ENCODE peak calls at places on chromosomes 6 and 20, in six cellular contexts. I is IMR-90, G is trophoblast cell, C is mesenchymal stem cell, T is H1, Q is neuronal stem cell. M is an unnamed sample.

GRCh38 chr6:158567871-158568401 is 8.0 kb downstream of the TMEM181 start:
- DNase-seq in Q (no peak), G (no peak), C (no peak), I (no peak), T (no peak), M (no peak)

GRCh38 chr6:35203680-35204079 is 10.1 kb upstream of the SCUBE3 start:
- DNase-seq in G (no peak), I (no peak), C (no peak), T (no peak), Q (no peak), M (no peak)

GRCh38 chr6:25359891-25360290 is 80.7 kb downstream of the CARMIL1 start:
- DNase-seq in G (no peak), Q (no peak), C (no peak), I (no peak), T (no peak), M (no peak)

GRCh38 chr6:104705095-104705707 is 154.5 kb downstream of the HACE1 start:
- DNase-seq in T (no peak), C (peak; percentile 93), I (peak; percentile 64), G (no peak), Q (no peak), M (peak; percentile 77)

GRCh38 chr20:32064667-32065066 is 12.6 kb downstream of the HCK start:
- DNase-seq in G (no peak), T (no peak), I (no peak), Q (no peak), C (no peak), M (no peak)

GRCh38 chr6:127518212-127518709 is 874 bp downstream of the MTCL3 start:
- DNase-seq in I (no peak), T (no peak), Q (peak; percentile 26), G (no peak), C (no peak), M (peak; percentile 63)

GRCh38 chr6:115554060-115554459 is 506.6 kb downstream of the FRK start:
- DNase-seq in Q (no peak), I (no peak), T (no peak), C (no peak), G (peak; percentile 2), M (peak; percentile 12)

GRCh38 chr20:62496525-62497218 is 20.9 kb upstream of the GATA5 start:
- DNase-seq in C (no peak), I (no peak), T (peak; percentile 83), G (peak; percentile 27), Q (no peak), M (no peak)

GRCh38 chr20:59583428-59584277 is 20.7 kb upstream of the PHACTR3 start:
- DNase-seq in I (no peak), Q (no peak), G (no peak), T (no peak), C (no peak), M (no peak)

GRCh38 chr6:164928366-164929154 is 380.8 kb downstream of the C6orf118 start:
- DNase-seq in Q (no peak), C (no peak), I (no peak), T (no peak), G (no peak), M (no peak)

GRCh38 chr20:20241966-20242365 is 125.9 kb upstream of the INSM1 start:
- DNase-seq in C (no peak), Q (no peak), G (no peak), T (no peak), I (no peak), M (no peak)

GRCh38 chr20:62925420-62926228 is 681 bp downstream of the DIDO1 start:
- DNase-seq in C (peak; percentile 54), T (no peak), Q (no peak), G (peak; percentile 41), I (peak; percentile 16), M (peak; percentile 40)

GRCh38 chr6:111252451-111252850 is 165.1 kb downstream of the SLC16A10 start:
- DNase-seq in G (no peak), C (no peak), T (no peak), Q (no peak), I (no peak), M (no peak)

GRCh38 chr6:121549741-121550140 is 114.3 kb downstream of the GJA1 start:
- DNase-seq in Q (no peak), I (peak; percentile 96), G (peak; percentile 68), C (peak; percentile 58), T (no peak), M (no peak)

GRCh38 chr6:31822038-31822821 is 5.3 kb upstream of the HSPA1B start:
- DNase-seq in T (peak; percentile 74), G (peak; percentile 68), C (peak; percentile 89), Q (peak; percentile 42), I (peak; percentile 64), M (peak; percentile 92)

GRCh38 chr20:21326700-21327099 is 23.6 kb downstream of the XRN2 start:
- DNase-seq in T (no peak), Q (no peak), G (no peak), C (no peak), I (no peak), M (no peak)

GRCh38 chr20:25051386-25052155 is 6.4 kb downstream of the ACSS1 start:
- DNase-seq in G (no peak), C (no peak), Q (no peak), T (no peak), I (no peak), M (no peak)

GRCh38 chr20:62737971-62738881 is 29.6 kb downstream of the NTSR1 start:
- DNase-seq in T (no peak), C (no peak), G (no peak), I (no peak), Q (no peak), M (no peak)

GRCh38 chr6:112481256-112481655 is 134.1 kb downstream of the RFPL4B start:
- DNase-seq in C (no peak), T (no peak), G (peak; percentile 57), I (no peak), Q (no peak), M (no peak)

GRCh38 chr6:114342086-114342825 is 567 bp downstream of the HS3ST5 start:
- DNase-seq in G (peak; percentile 9), C (peak; percentile 30), Q (peak; percentile 40), I (no peak), T (peak; percentile 81), M (peak; percentile 69)

GRCh38 chr6:37877373-37878149 is 58.0 kb downstream of the ZFAND3 start:
- DNase-seq in G (no peak), I (peak; percentile 44), Q (no peak), C (peak; percentile 35), T (no peak), M (no peak)

DNA sequence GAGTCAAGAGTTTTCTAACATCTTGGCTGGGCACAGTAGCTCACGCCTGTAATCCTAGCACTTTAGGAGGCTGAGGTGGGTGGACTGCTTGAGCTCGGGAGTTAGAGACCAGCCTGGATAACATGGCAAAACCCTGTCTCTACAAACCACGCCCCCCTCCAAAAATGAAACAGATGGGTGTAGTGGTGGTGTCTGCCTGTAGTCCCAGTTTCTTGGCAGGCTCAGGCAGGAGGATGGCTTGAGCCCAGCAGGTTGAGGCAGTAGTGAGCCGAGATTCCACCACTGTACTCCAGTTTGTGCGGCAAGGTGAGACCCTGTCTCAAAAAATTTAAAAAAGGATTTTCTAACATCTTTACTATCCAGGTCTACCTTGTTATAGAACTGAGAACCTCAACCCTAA is 22.0 kb downstream of the FAM8A1 start:
- DNase-seq in I (no peak), C (no peak), Q (no peak), G (no peak), T (no peak), M (peak; percentile 21)
- H3K36me3 ChIP-seq in I (peaks cover 31% of the 10 kb centered on the region), C (peaks cover 85% of the 10 kb centered on the region), Q (peaks cover 12% of the 10 kb centered on the region), G (peaks cover 24% of the 10 kb centered on the region), T (peaks cover 14% of the 10 kb centered on the region), M (no peaks in the 10 kb centered on the region)

DNA sequence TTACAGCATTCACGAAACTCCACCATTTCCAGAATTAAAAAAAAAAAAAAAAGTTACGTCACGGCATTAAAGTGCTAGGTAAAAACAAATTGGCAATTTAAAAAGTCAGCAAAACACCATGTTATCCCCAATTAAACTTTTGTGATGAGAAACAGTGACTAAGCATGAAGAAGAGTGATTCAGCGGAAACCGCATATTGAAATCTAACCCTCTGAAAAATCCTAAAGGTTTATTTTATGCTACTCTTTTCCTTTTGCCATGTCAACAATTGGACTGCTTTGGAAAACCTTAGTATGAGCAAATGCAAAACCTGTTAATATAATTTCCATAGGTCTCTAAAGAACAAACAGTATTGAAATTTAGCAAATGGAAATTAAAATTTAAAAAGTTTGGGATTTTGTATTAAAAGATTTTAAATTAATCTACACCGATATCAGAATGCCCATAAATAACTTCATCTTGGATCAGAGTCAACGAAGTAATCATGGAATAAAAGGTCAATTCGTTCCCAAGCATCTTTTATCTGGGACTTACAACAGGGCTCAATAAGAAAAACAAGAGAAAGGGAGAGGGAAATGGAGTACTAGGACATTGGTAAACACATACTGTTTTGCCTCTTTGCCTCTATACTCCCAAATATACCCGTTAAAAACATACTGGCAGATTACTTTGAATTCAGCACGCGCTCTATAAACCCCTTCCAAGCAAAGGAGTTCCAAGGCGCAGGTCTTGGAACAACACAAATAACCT is 1.1 kb downstream of the FBXO30 start:
- DNase-seq in G (peak; percentile 16), T (no peak), Q (no peak), C (peak; percentile 69), I (peak; percentile 84), M (peak; percentile 37)
- H2BK5ac ChIP-seq in G (peak overlapping the region; percentile 94), T (peak overlapping the region; percentile 79), Q (no peak overlapping the region), C (no peak overlapping the region), I (peak overlapping the region; percentile 98), M (no peak overlapping the region)

GRCh38 chr6:41699063-41699462 is 36.3 kb downstream of the TFEB start:
- DNase-seq in T (no peak), I (no peak), G (no peak), C (no peak), Q (no peak), M (no peak)
- H3K27ac ChIP-seq in T (no peak overlapping the region), I (peak overlapping the region; percentile 65), G (peak overlapping the region; percentile 67), C (peak overlapping the region; percentile 77), Q (no peak overlapping the region), M (no peak overlapping the region)

GRCh38 chr6:52540286-52540902 is 36.5 kb downstream of the TRAM2 start:
- DNase-seq in G (peak; percentile 71), C (no peak), T (no peak), Q (no peak), I (peak; percentile 42), M (no peak)
- H3K36me3 ChIP-seq in G (no peaks in the 10 kb centered on the region), C (peaks cover 39% of the 10 kb centered on the region), T (no peaks in the 10 kb centered on the region), Q (peaks cover 2% of the 10 kb centered on the region), I (peaks cover 11% of the 10 kb centered on the region), M (no peaks in the 10 kb centered on the region)

DNA sequence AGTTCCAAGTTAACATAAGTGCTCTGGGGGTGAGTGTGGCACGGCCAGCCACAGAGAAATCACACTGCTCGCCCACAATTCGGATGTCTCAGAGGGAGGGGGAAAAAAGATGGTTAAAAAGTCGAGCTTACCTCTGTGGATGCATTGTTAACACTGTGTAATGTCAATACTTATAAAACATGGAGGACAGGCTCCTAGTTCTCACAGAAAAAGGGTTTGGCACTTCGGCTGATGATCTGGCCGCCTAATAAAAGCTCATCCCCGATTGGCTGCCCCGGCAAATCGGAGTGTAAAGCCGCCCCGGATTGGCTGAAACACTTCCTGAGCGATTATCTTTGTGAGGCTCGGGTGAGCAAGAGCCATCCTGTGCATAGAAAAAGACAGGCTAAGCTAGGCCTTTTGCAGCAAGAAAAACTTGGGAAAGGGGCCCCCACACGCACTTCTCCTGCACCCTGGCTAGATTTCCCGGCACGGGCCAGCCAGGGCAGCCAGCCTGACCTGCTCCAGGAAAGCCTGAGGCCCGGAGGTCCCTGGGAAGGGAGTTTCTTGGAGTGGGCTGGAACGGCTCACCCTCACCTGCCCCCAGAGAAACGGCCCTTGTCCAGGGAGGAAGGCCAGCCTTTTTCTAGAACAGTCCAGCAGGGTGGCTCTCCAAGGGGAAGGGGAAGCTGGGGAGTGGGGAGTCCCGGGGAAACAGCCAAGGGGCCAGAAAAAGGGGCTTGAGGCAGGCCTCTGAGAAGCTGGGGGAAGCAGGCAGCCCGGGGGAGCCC is at the start of gene ZMYND8:
- DNase-seq in Q (peak; percentile 95), G (peak; percentile 98), T (peak; percentile 98), C (peak; percentile 95), I (peak; percentile 92), M (peak; percentile 97)
- H2BK5ac ChIP-seq in Q (peak within 1 kb of the TSS; percentile 97), G (peak within 1 kb of the TSS; percentile 100), T (peak within 1 kb of the TSS; percentile 99), C (peak within 1 kb of the TSS; percentile 100), I (peak within 1 kb of the TSS; percentile 97), M (peak within 1 kb of the TSS; percentile 96)

GRCh38 chr6:84272298-84272697 is 44.9 kb upstream of the CEP162 start:
- DNase-seq in T (no peak), Q (no peak), G (no peak), I (no peak), C (no peak), M (no peak)
- H3K27ac ChIP-seq in T (no peak overlapping the region), Q (no peak overlapping the region), G (no peak overlapping the region), I (no peak overlapping the region), C (no peak overlapping the region), M (no peak overlapping the region)